ENCODE peak calls at places on chromosomes 16 and 17, in five cellular contexts. T is activated CD4-positive, alpha-beta T cell treated with anti-CD3 and anti-CD28 coated beads, Interleukin-2, amount 50 U/mL, for 48 hours; W is ovary; B is activated CD4-positive, CD25-positive, alpha-beta regulatory T cell; C is activated naive CD4-positive, alpha-beta T cell. J is an unnamed sample.

GRCh38 chr17:63774982-63775290 is 966 bp downstream of the DDX42 start:
- DNase-seq in T (no peak), W (no peak), B (no peak), C (no peak), J (no peak)

GRCh38 chr17:3866269-3866668 is 20.2 kb upstream of the NCBP3 start:
- DNase-seq in T (no peak), W (no peak), B (no peak), C (no peak), J (no peak)

GRCh38 chr17:27956601-27957445 is 63.7 kb upstream of the LYRM9 start:
- DNase-seq in T (no peak), W (no peak), B (no peak), C (no peak), J (no peak)

GRCh38 chr16:52498640-52499039 is 48.3 kb downstream of the TOX3 start:
- DNase-seq in T (no peak), W (no peak), B (no peak), C (no peak), J (no peak)

GRCh38 chr16:89720520-89720858 is 209 bp downstream of the VPS9D1 start:
- DNase-seq in T (no peak), W (peak; percentile 76), B (no peak), C (no peak), J (no peak)

GRCh38 chr17:49752508-49752907 is 11.4 kb downstream of the FAM117A start:
- DNase-seq in T (no peak), W (no peak), B (no peak), C (no peak), J (no peak)

GRCh38 chr17:48576479-48577309 is 1.5 kb downstream of the HOXB4 start:
- DNase-seq in T (no peak), W (no peak), B (no peak), C (no peak), J (no peak)

GRCh38 chr17:57257213-57257873 is 1.0 kb downstream of the MSI2 start:
- DNase-seq in T (peak; percentile 31), W (no peak), B (no peak), C (no peak), J (no peak)

GRCh38 chr17:31582151-31582907 is 190.9 kb downstream of the RAB11FIP4 start:
- DNase-seq in T (no peak), W (no peak), B (no peak), C (no peak), J (no peak)

GRCh38 chr17:81589612-81590011 is 37.5 kb upstream of the FAAP100 start:
- DNase-seq in T (no peak), W (no peak), B (no peak), C (no peak), J (no peak)

GRCh38 chr16:58809213-58809612 is 75.1 kb upstream of the GOT2 start:
- DNase-seq in T (no peak), W (no peak), B (no peak), C (no peak), J (no peak)

GRCh38 chr16:84993926-84994325 is 17.4 kb downstream of the ZDHHC7 start:
- DNase-seq in T (no peak), W (no peak), B (no peak), C (no peak), J (no peak)

GRCh38 chr16:57445510-57445909 is 1.7 kb downstream of the CIAPIN1 start:
- DNase-seq in T (no peak), W (no peak), B (no peak), C (no peak), J (no peak)

GRCh38 chr17:1647802-1648581 is 1.7 kb downstream of the RILP start:
- DNase-seq in T (no peak), W (no peak), B (no peak), C (no peak), J (no peak)

GRCh38 chr16:67406628-67407027 is 9.6 kb downstream of the ZDHHC1 start:
- DNase-seq in T (no peak), W (no peak), B (no peak), C (no peak), J (no peak)

GRCh38 chr17:78342438-78343098 is 17.3 kb downstream of the SOCS3 start:
- DNase-seq in T (no peak), W (peak; percentile 83), B (no peak), C (no peak), J (no peak)

GRCh38 chr17:77847211-77848085 is 111.1 kb upstream of the TNRC6C start:
- DNase-seq in T (no peak), W (no peak), B (no peak), C (no peak), J (no peak)

GRCh38 chr17:77327181-77327565 is 186.4 kb downstream of the SEC14L1 start:
- DNase-seq in T (no peak), W (no peak), B (no peak), C (no peak), J (no peak)

GRCh38 chr17:8375738-8376259 is 705 bp downstream of the KRABD2 start:
- DNase-seq in T (no peak), W (no peak), B (no peak), C (no peak), J (no peak)

GRCh38 chr17:78458739-78459335 is 80.4 kb downstream of the PGS1 start:
- DNase-seq in T (no peak), W (no peak), B (no peak), C (no peak), J (no peak)

GRCh38 chr16:24070851-24071250 is 185.3 kb upstream of the CACNG3 start:
- DNase-seq in T (peak; percentile 42), W (no peak), B (no peak), C (no peak), J (no peak)

GRCh38 chr17:14205992-14206461 is 30.6 kb downstream of the CDRT15 start:
- DNase-seq in T (peak; percentile 64), W (no peak), B (no peak), C (peak; percentile 12), J (no peak)

GRCh38 chr17:70525976-70526375 is 356.6 kb downstream of the KCNJ2 start:
- DNase-seq in T (no peak), W (no peak), B (no peak), C (no peak), J (no peak)

GRCh38 chr17:75845058-75845711 is 981 bp upstream of the UNC13D start:
- DNase-seq in T (peak; percentile 84), W (peak; percentile 63), B (peak; percentile 34), C (no peak), J (no peak)

GRCh38 chr17:79626156-79626890 is 15.5 kb upstream of the RBFOX3 start:
- DNase-seq in T (no peak), W (peak; percentile 7), B (no peak), C (no peak), J (peak; percentile 28)